ENCODE peak calls at places on chromosomes 6 and 20, in nine cellular contexts. C is A673, G is mucosa of descending colon, Y is A549, Q is Calu3, A is WERI-Rb-1, D is kidney epithelial cell, J is mesothelial cell of epicardium, H is upper lobe of right lung. K is an unnamed sample.

GRCh38 chr6:108167449-108167903 is 1.7 kb downstream of the NR2E1 start:
- DNase-seq in C (no peak), G (no peak), Y (no peak), Q (no peak), A (no peak), D (no peak), J (peak; percentile 42), H (no peak), K (no peak)

GRCh38 chr20:59749293-59749680 is 144.9 kb downstream of the PHACTR3 start:
- DNase-seq in C (no peak), G (no peak), Y (no peak), Q (no peak), A (no peak), D (no peak), J (no peak), H (no peak), K (no peak)

GRCh38 chr20:57609086-57609841 is 11.0 kb downstream of the ZBP1 start:
- DNase-seq in C (no peak), G (peak; percentile 31), Y (no peak), Q (no peak), A (no peak), D (no peak), J (no peak), H (peak; percentile 52), K (no peak)

GRCh38 chr6:37005061-37005810 is at the start of gene FGD2:
- DNase-seq in C (no peak), G (no peak), Y (no peak), Q (no peak), A (no peak), D (no peak), J (no peak), H (no peak), K (no peak)

GRCh38 chr6:53484409-53485280 is 60.3 kb downstream of the GCLC start:
- DNase-seq in C (peak; percentile 68), G (no peak), Y (no peak), Q (peak; percentile 64), A (peak; percentile 69), D (peak; percentile 14), J (peak; percentile 75), H (no peak), K (no peak)

GRCh38 chr20:40636486-40636885 is 52.5 kb downstream of the MAFB start:
- DNase-seq in C (no peak), G (no peak), Y (no peak), Q (no peak), A (no peak), D (no peak), J (no peak), H (no peak), K (peak; percentile 7)

GRCh38 chr6:37538107-37538506 is 38.4 kb upstream of the CCDC167 start:
- DNase-seq in C (peak; percentile 29), G (no peak), Y (peak; percentile 60), Q (peak; percentile 79), A (peak; percentile 81), D (no peak), J (no peak), H (no peak), K (no peak)

GRCh38 chr6:4772750-4773149 is 3.5 kb upstream of the CDYL start:
- DNase-seq in C (no peak), G (no peak), Y (no peak), Q (no peak), A (no peak), D (no peak), J (no peak), H (no peak), K (no peak)

GRCh38 chr6:118320652-118321051 is 227.4 kb upstream of the PLN start:
- DNase-seq in C (peak; percentile 58), G (no peak), Y (no peak), Q (no peak), A (no peak), D (no peak), J (no peak), H (no peak), K (no peak)

DNA sequence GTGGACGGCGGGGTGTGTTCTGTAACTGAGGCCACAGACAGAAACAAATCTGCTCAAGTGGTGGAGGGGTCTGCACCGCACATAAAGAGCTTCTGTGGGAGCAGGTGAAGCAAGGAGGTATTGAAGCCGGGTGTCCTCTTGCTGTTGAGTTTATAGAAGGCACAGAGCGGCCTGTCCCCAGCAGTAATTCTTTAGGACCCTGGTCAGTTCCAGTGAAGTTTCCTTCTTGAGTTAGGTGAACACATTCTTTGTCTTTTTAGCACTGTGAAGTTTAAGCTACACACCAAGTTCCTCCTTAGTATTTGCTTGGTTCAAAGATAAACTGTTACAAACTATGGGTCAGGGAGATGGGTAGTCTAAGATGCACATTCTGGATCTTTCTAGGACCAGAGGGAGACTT is 6.1 kb downstream of the PRDM1 start:
- DNase-seq in C (no peak), G (no peak), Y (no peak), Q (no peak), A (no peak), D (no peak), J (no peak), H (no peak), K (no peak)
- TF ChIP-seq CTCF in C (no peak), G (no peak), Y (no peak), Q (no peak), A (no peak), D (no peak), J (no peak), H (no peak), K (no peak)

DNA sequence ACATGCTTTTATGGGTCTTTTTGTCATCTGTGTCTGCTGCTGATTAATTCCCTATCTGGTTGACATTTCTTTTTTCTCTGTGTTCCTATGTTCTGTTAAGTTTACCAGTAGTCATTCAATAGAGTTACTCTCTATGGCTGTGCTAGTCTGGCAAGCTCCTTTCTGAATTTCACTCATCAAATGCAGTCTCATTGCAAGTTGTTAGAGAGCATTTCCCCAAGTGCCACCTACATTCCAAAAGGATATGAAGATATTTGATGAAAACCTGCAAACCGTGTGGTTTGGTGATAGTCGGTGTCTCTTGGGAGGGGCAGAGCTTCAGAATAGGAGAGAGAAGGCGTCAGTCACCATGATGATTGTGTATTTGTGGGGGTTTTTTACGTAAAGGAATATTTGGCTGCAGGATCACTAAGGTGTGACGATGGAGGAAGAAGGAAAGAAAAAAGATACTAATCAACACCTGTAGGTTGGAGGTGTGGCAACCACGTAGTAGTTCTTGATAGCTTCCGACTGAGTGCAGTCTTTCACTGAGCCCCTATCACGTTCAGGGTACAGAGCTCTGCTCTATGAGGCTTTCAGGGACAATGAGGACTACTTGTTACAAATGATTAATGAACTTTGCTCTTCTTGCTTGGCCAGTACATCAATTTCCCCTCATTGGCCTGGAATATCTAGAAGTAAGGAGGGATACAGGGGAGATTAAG is 73.1 kb upstream of the TNFAIP3 start:
- DNase-seq in C (no peak), G (no peak), Y (no peak), Q (no peak), A (no peak), D (no peak), J (no peak), H (no peak), K (no peak)
- TF ChIP-seq CTCF in C (no peak), G (no peak), Y (no peak), Q (no peak), A (no peak), D (no peak), J (no peak), H (no peak), K (no peak)

DNA sequence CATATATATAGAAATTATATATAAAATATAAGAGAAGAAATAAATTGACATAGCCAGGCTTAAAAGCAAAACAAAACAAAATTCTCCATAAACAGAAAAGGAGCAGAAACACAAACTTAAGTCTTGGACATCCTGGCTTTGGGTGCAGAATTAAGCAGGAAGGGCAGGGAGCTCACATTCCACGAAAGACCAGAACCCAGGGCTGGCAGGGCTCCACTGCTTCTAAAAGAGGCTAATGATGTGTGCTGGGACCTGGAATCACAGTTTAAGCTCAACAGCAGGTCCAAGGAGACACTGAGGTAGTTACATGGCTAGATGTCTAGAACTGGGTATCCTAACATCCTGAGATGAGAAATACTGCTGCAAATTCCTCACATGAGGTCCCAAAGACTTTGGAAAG is 210.3 kb downstream of the WDR27 start:
- DNase-seq in C (no peak), G (no peak), Y (no peak), Q (no peak), A (no peak), D (no peak), J (no peak), H (no peak), K (no peak)
- TF ChIP-seq CTCF in C (no peak), G (no peak), Y (no peak), Q (no peak), A (no peak), D (no peak), J (no peak), H (no peak), K (no peak)

GRCh38 chr20:24479595-24479994 is 10.2 kb downstream of the SYNDIG1 start:
- DNase-seq in C (no peak), G (no peak), Y (no peak), Q (no peak), A (no peak), D (no peak), J (no peak), H (no peak), K (no peak)
- TF ChIP-seq CTCF in C (no peak), G (no peak), Y (no peak), Q (no peak), A (peak; percentile 48), D (no peak), J (no peak), H (no peak), K (no peak)

DNA sequence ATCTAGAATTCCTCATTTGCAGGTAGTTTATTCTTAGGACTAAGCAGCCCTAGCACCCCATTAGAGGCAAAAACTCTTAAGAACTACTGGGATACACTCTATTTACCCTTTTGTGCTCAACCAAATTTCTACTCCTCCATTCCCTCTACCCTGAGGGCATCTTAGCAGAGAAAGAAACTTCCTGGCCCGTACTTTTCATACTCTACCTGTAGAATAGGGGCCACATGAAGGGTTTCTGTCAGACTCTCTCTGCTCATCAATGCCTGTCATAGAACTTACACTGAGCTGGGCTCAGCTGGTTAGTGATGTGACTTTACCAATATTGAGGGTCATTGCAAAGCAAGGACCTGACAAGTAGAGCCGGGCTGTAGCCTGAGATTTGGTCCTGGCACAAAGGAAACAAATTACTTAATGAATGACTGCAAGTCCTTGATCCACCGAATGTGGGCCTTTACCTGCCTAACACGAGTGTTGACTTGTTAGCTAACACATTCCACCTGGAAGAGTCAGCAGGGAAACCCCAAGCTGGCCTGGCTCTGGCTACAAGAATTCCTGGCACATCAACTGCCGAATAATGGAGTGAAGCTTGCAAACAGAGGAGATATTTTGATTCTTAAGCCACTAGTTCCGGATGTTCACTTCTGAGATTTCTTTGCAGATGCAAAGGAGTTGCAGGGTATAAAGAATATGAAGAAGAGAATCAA is 280.5 kb upstream of the JAG1 start:
- DNase-seq in C (no peak), G (no peak), Y (no peak), Q (peak; percentile 53), A (no peak), D (peak; percentile 71), J (no peak), H (no peak), K (no peak)
- TF ChIP-seq CTCF in C (no peak), G (no peak), Y (no peak), Q (no peak), A (no peak), D (no peak), J (no peak), H (no peak), K (no peak)

K was measured in type B pancreatic cell.